ENCODE peak calls at places on chromosomes 2 and 18, in nine cellular contexts. Q is endothelial cell; D is H9; U is left ventricle myocardium inferior; B is adrenal gland; F is colonic mucosa; P is pancreas; R is K562; E is activated CD8-positive, alpha-beta T cell treated with anti-CD3 and anti-CD28 coated beads for 36 hours. V is an unnamed sample.

GRCh38 chr18:68847219-68847860 is 49.5 kb downstream of the CCDC102B start:
- DNase-seq in Q (no peak), D (no peak), R (no peak), U (no peak), B (no peak), E (no peak), P (no peak), F (no peak), V (no peak)

GRCh38 chr2:70855679-70856078 is 20.1 kb upstream of the CD207 start:
- DNase-seq in Q (no peak), B (no peak), F (no peak), R (no peak), P (no peak), U (no peak), D (no peak), E (no peak), V (no peak)

GRCh38 chr2:51103205-51103604 is 71.3 kb upstream of the NRXN1 start:
- DNase-seq in R (no peak), Q (peak), P (no peak), F (no peak), B (no peak), E (no peak), U (peak), D (peak), V (no peak)

GRCh38 chr2:233535276-233535675 is 31.3 kb downstream of the USP40 start:
- DNase-seq in R (no peak), B (no peak), E (no peak), P (no peak), Q (no peak), U (no peak), F (no peak), D (no peak), V (no peak)

GRCh38 chr2:191675807-191676667 is 1.9 kb upstream of the NABP1 start:
- DNase-seq in F (peak), R (no peak), D (no peak), E (peak), U (peak), B (peak), P (no peak), Q (peak), V (no peak)

GRCh38 chr2:85503168-85503610 is 35.8 kb upstream of the MAT2A start:
- DNase-seq in B (peak), R (no peak), U (no peak), E (no peak), F (peak), P (no peak), Q (no peak), D (no peak), V (no peak)

GRCh38 chr18:44273298-44273697 is 407.4 kb upstream of the SETBP1 start:
- DNase-seq in Q (no peak), D (no peak), F (no peak), R (no peak), P (no peak), E (no peak), B (no peak), U (no peak), V (no peak)

GRCh38 chr2:25279091-25279651 is 62.6 kb downstream of the DNMT3A start:
- DNase-seq in D (no peak), B (peak), E (peak), R (no peak), P (no peak), U (peak), Q (no peak), F (peak), V (no peak)

GRCh38 chr2:239625913-239626734 is 225.3 kb upstream of the HDAC4 start:
- DNase-seq in D (no peak), U (no peak), R (no peak), B (no peak), Q (no peak), P (no peak), F (no peak), E (no peak), V (no peak)

GRCh38 chr18:2222270-2223185 is 348.8 kb downstream of the METTL4 start:
- DNase-seq in F (peak), B (no peak), U (no peak), R (no peak), Q (no peak), D (no peak), E (no peak), P (no peak), V (no peak)

GRCh38 chr2:217996345-217996744 is 6.5 kb downstream of the TNS1 start:
- DNase-seq in U (no peak), P (peak), D (no peak), R (no peak), Q (no peak), E (no peak), F (peak), B (peak), V (no peak)

GRCh38 chr18:2515908-2516625 is 55.2 kb downstream of the METTL4 start:
- DNase-seq in P (no peak), R (no peak), F (no peak), Q (no peak), B (no peak), E (peak), U (no peak), D (no peak), V (no peak)

GRCh38 chr2:205868773-205869333 is 186.6 kb downstream of the NRP2 start:
- DNase-seq in E (peak), B (no peak), R (no peak), P (no peak), Q (no peak), F (no peak), D (no peak), U (no peak), V (no peak)

GRCh38 chr2:222440670-222441422 is 16.5 kb downstream of the SGPP2 start:
- DNase-seq in Q (no peak), R (no peak), U (no peak), E (no peak), D (no peak), F (no peak), B (peak), P (no peak), V (no peak)

GRCh38 chr2:28401-28975 is 17.8 kb downstream of the FAM110C start:
- DNase-seq in P (no peak), U (no peak), R (no peak), B (no peak), E (no peak), D (no peak), F (no peak), Q (no peak), V (no peak)

GRCh38 chr2:207258191-207258991 is 92.6 kb upstream of the KLF7 start:
- DNase-seq in Q (no peak), R (no peak), F (peak), D (no peak), E (no peak), B (peak), U (peak), P (no peak), V (peak)

GRCh38 chr2:10471956-10472355 is 23.8 kb upstream of the ODC1 start:
- DNase-seq in U (no peak), P (no peak), F (no peak), E (no peak), D (no peak), R (no peak), B (no peak), Q (no peak), V (no peak)

GRCh38 chr2:98088261-98088660 is 1.3 kb downstream of the VWA3B start:
- DNase-seq in E (no peak), R (no peak), F (peak), U (no peak), P (no peak), Q (no peak), D (no peak), B (peak), V (no peak)

GRCh38 chr18:47247833-47248609 is 3.4 kb downstream of the SKOR2 start:
- DNase-seq in R (no peak), Q (no peak), U (no peak), E (peak), B (peak), D (peak), P (no peak), F (no peak), V (no peak)

GRCh38 chr2:141911485-141912066 is 219.2 kb downstream of the LRP1B start:
- DNase-seq in U (no peak), Q (peak), E (peak), R (no peak), F (no peak), D (peak), B (peak), P (no peak), V (no peak)

GRCh38 chr18:65363006-65363405 is 387.8 kb upstream of the CDH7 start:
- DNase-seq in F (no peak), U (no peak), D (no peak), E (no peak), B (no peak), Q (no peak), P (no peak), R (no peak), V (no peak)

GRCh38 chr2:126731353-126731752 is 75.4 kb downstream of the GYPC start:
- DNase-seq in D (no peak), U (no peak), Q (no peak), E (no peak), R (no peak), F (no peak), P (no peak), B (no peak), V (no peak)

GRCh38 chr2:137865954-137866540 is 98.2 kb upstream of the HNMT start:
- DNase-seq in D (peak), F (peak), B (peak), Q (peak), U (no peak), P (no peak), E (peak), R (peak), V (no peak)

GRCh38 chr2:24045511-24046508 is 1.4 kb downstream of the WDCP start:
- DNase-seq in Q (no peak), F (no peak), E (no peak), P (no peak), R (no peak), U (no peak), B (no peak), D (no peak), V (no peak)

GRCh38 chr2:173754169-173754568 is 211.0 kb downstream of the SP3 start:
- DNase-seq in E (no peak), R (no peak), U (no peak), B (no peak), P (no peak), Q (no peak), D (no peak), F (no peak), V (no peak)

GRCh38 chr2:84247532-84247931 is 211.5 kb downstream of the SUCLG1 start:
- DNase-seq in Q (no peak), D (no peak), F (no peak), P (no peak), B (no peak), U (no peak), R (no peak), E (no peak), V (no peak)

GRCh38 chr2:206642075-206643025 is at the start of gene FAM237A:
- DNase-seq in Q (peak), P (peak), R (peak), D (peak), E (peak), U (no peak), F (peak), B (no peak), V (no peak)

GRCh38 chr2:240431663-240432424 is 3.6 kb upstream of the GPC1 start:
- DNase-seq in E (no peak), Q (no peak), D (no peak), U (peak), F (no peak), B (peak), R (no peak), P (peak), V (no peak)

GRCh38 chr2:101124061-101124460 is 27.1 kb downstream of the TBC1D8 start:
- DNase-seq in Q (no peak), B (no peak), U (no peak), F (no peak), E (no peak), D (no peak), P (no peak), R (no peak), V (no peak)

GRCh38 chr2:97950329-97951154 is 45.2 kb downstream of the TMEM131 start:
- DNase-seq in R (no peak), F (no peak), E (no peak), P (no peak), Q (no peak), U (no peak), B (no peak), D (no peak), V (no peak)

GRCh38 chr2:95179451-95179850 is 13.8 kb downstream of the ZNF2 start:
- DNase-seq in B (peak), E (no peak), R (no peak), D (no peak), P (no peak), U (peak), F (peak), Q (no peak), V (no peak)

GRCh38 chr2:237625216-237625705 is 2.1 kb upstream of the LRRFIP1 start:
- DNase-seq in U (peak), B (peak), F (no peak), Q (no peak), R (no peak), D (peak), E (no peak), P (no peak), V (no peak)

GRCh38 chr2:237625777-237626176 is 1.6 kb upstream of the LRRFIP1 start:
- DNase-seq in D (peak), B (no peak), E (no peak), R (no peak), F (no peak), U (no peak), Q (no peak), P (no peak), V (no peak)

GRCh38 chr2:237623428-237624403 is 3.7 kb upstream of the LRRFIP1 start:
- DNase-seq in E (no peak), D (peak), B (no peak), R (no peak), Q (no peak), P (no peak), U (no peak), F (no peak), V (no peak)

GRCh38 chr2:237626813-237627451 is 455 bp upstream of the LRRFIP1 start:
- DNase-seq in Q (no peak), R (no peak), D (peak), U (no peak), F (no peak), E (no peak), P (no peak), B (no peak), V (no peak)

GRCh38 chr2:237624565-237624964 is 2.8 kb upstream of the LRRFIP1 start:
- DNase-seq in U (no peak), D (peak), Q (no peak), P (no peak), R (no peak), E (peak), B (no peak), F (no peak), V (no peak)
- TF ChIP-seq CTCF in U (no peak), D (no peak), Q (no peak), P (no peak), R (peak), E (no peak), B (no peak), F (no peak), V (no peak)

DNA sequence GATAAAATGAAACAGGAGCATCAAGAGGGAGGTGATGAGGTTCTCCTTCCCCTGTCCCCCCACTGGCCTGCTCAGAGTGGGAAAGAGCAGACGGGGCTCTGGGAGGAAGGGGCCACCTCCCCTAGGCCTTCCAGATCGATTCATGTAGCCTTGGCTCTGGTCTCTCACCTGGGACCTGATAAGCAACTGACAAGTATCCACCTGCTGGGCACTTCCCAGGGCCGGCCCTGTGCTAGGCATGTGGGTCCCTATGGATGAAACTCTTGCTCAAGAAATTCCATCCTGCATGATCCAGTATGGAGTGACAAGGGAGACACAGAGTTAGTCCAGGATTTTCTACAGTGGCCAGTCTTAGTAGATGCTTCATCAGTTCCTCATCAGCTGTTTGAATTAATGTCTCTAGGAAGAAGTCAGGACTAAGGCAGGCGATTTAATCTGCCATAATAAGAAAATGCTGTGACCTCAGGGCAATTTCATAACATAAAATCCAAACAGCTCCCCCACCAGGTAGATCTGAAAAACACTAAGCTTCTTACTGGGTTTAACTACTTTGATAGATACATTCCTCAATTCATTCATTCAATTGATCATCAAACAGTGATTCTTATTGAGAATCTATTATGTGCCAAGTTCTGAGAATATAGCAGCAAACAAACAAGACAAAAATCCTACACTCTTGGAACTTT is 44.7 kb upstream of the ZFP36L2 start:
- DNase-seq in P (no peak), F (no peak), E (no peak), D (no peak), R (peak), B (no peak), Q (no peak), U (no peak), V (no peak)
- TF ChIP-seq CTCF in P (no peak), F (no peak), E (no peak), D (peak), R (peak), B (no peak), Q (no peak), U (no peak), V (no peak)

DNA sequence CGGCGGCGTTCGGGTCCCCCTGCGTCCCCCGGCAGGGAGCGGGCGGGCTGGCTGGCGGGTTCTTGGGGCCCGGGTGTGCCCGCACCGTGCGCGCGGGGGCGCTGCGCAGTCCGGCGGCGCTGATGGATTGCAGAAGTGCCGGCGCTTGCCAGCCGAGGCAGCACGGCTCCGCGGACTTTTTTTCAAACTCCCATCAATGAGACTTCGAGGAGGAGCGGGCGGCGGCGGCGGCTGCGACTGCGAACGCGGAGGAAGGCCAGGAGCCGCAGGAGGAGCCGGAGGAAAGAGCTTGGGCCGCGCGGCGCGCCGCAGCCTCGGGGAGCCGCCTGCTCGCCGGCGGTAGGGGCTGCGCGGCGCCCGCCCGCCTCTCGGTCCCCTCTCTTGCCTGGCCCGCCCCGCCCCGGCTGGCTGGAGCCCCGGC is at the start of gene GLI2:
- DNase-seq in Q (peak), U (peak), E (peak), R (peak), F (peak), P (peak), B (peak), D (peak), V (peak)
- TF ChIP-seq CTCF in Q (peak), U (peak), E (peak), R (peak), F (peak), P (peak), B (peak), D (peak), V (peak)

GRCh38 chr2:54494087-54494486 is 38.0 kb downstream of the SPTBN1 start:
- DNase-seq in P (no peak), Q (no peak), U (no peak), D (no peak), R (no peak), E (no peak), F (no peak), B (no peak), V (no peak)

GRCh38 chr2:54496920-54497319 is 40.8 kb downstream of the SPTBN1 start:
- DNase-seq in R (no peak), D (no peak), U (no peak), Q (no peak), B (no peak), F (no peak), E (no peak), P (no peak), V (no peak)

GRCh38 chr2:54499666-54500065 is 43.5 kb downstream of the SPTBN1 start:
- DNase-seq in D (no peak), P (no peak), F (peak), B (no peak), Q (no peak), R (no peak), U (no peak), E (no peak), V (no peak)

GRCh38 chr2:54500404-54501147 is 44.4 kb downstream of the SPTBN1 start:
- DNase-seq in P (no peak), U (peak), R (no peak), D (no peak), B (no peak), Q (no peak), F (no peak), E (no peak), V (no peak)

GRCh38 chr2:54497738-54498680 is 41.9 kb downstream of the SPTBN1 start:
- DNase-seq in Q (peak), P (no peak), F (peak), U (no peak), R (peak), B (no peak), E (no peak), D (peak), V (no peak)
- TF ChIP-seq CTCF in Q (no peak), P (no peak), F (no peak), U (peak), R (peak), B (peak), E (no peak), D (peak), V (no peak)

DNA sequence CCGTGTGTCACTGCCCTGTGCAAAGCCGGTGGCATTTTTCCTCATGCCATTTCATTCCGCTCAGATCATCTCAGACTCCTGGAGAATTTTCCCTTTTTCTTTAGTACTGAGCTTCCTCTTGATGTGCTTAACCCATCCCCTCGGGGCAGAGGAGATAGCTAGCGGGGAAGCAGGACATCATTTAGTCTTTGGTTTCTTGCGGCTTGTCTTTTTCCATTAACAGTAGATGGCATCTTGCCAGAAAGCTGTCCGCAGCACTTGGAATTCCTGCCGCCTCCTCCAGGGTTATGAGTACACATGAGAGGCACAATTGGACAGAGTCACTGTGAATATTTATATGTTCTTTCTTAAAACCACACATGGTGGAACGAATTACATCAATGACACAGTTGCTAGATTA is 226.6 kb downstream of the ALPK2 start:
- DNase-seq in R (no peak), Q (no peak), P (peak), U (no peak), D (peak), F (no peak), E (no peak), B (no peak), V (no peak)
- TF ChIP-seq CTCF in R (no peak), Q (no peak), P (no peak), U (no peak), D (no peak), F (no peak), E (no peak), B (no peak), V (no peak)

DNA sequence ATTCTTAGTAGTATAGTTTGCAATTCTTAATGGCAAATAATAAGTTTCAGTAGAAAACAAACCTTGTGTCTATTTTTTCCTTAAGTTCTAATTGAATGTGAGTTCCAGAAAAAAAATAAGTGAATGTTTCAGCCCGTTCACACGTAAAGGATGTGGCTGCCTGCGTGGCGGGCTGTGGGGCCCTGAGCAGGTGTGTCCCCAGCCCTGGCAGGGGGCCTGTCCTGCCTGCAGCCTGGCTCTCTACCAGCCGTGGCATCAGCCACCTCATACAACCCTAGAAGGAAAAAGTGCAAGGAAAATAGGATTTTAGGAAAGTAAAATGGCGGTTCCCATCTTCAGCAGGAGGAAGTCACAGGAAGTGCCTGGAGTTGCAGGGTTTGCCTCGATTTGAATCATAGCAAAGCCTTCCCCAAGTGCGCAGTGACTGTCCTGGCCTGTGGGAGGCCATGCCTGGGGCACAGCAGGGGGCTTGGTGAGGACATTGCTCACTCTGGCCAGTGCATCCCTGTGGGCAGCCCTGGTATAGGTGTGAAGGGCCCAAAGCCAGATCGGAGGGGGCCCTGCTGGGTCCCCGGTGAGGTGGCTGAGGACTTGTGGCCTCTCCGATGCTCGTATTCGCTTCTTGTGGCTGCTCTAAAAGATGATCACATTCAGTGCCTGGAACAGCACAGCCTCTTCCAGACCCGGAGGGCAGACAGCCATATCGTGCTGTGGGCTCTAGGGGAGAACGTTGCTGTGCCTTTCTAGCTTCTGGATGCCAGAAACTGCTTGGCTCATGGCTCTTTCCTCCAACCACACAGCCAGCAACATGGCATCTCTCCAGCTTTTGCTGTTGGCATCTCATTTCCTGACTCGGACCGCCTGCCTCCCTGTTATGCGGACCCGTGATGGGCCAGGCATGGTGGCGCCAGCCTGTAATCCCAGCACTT is 12.6 kb downstream of the DTYMK start:
- DNase-seq in U (no peak), Q (no peak), F (no peak), B (no peak), P (no peak), R (peak), E (no peak), D (peak), V (no peak)
- TF ChIP-seq CTCF in U (no peak), Q (no peak), F (no peak), B (no peak), P (no peak), R (no peak), E (no peak), D (peak), V (no peak)

V was measured in D721Med.